ENCODE peak calls at places on chromosomes 11 and 22, in six cellular contexts. S is fibroblast of pulmonary artery, Y is endothelial cell, N is cardiac muscle cell, M is testis, W is lower lobe of right lung. P is an unnamed sample.

GRCh38 chr11:10454506-10454901 is 560 bp upstream of the AMPD3 start:
- DNase-seq in S (no peak), Y (no peak), N (no peak), M (no peak), W (no peak), P (no peak)

GRCh38 chr11:97743205-97743742 is 1277.5 kb upstream of the CNTN5 start:
- DNase-seq in S (peak), Y (no peak), N (peak), M (no peak), W (no peak), P (no peak)

GRCh38 chr11:116828632-116829524 is 829 bp upstream of the APOC3 start:
- DNase-seq in S (no peak), Y (no peak), N (no peak), M (no peak), W (no peak), P (no peak)

GRCh38 chr22:27704581-27704980 is 97.0 kb downstream of the MN1 start:
- DNase-seq in S (no peak), Y (no peak), N (no peak), M (no peak), W (no peak), P (no peak)

GRCh38 chr11:2526808-2527381 is 82.1 kb downstream of the KCNQ1 start:
- DNase-seq in S (no peak), Y (no peak), N (no peak), M (peak), W (peak), P (peak)

GRCh38 chr11:43419460-43419859 is 60.7 kb downstream of the TTC17 start:
- DNase-seq in S (peak), Y (peak), N (peak), M (peak), W (no peak), P (peak)

GRCh38 chr11:106202935-106203620 is 125.6 kb downstream of the AASDHPPT start:
- DNase-seq in S (no peak), Y (no peak), N (peak), M (no peak), W (no peak), P (no peak)

GRCh38 chr22:28594784-28595324 is 84.8 kb downstream of the TTC28 start:
- DNase-seq in S (peak), Y (no peak), N (peak), M (no peak), W (no peak), P (no peak)

GRCh38 chr11:4156571-4156970 is 62.0 kb downstream of the RRM1 start:
- DNase-seq in S (no peak), Y (no peak), N (no peak), M (no peak), W (no peak), P (no peak)

GRCh38 chr22:46064236-46064965 is 85.9 kb upstream of the PPARA start:
- DNase-seq in S (no peak), Y (no peak), N (no peak), M (peak), W (peak), P (peak)

GRCh38 chr22:23237201-23237798 is 57.0 kb downstream of the BCR start:
- DNase-seq in S (peak), Y (no peak), N (peak), M (peak), W (no peak), P (peak)

GRCh38 chr11:32310218-32310601 is 125.1 kb downstream of the WT1 start:
- DNase-seq in S (no peak), Y (no peak), N (peak), M (peak), W (peak), P (peak)

GRCh38 chr11:111283945-111284481 is 14.3 kb upstream of the POU2AF3 start:
- DNase-seq in S (no peak), Y (no peak), N (no peak), M (no peak), W (no peak), P (peak)

GRCh38 chr11:64400096-64400495 is 41.1 kb downstream of the RPS6KA4 start:
- DNase-seq in S (no peak), Y (no peak), N (no peak), M (no peak), W (no peak), P (peak)

GRCh38 chr11:46315033-46315738 is 32.1 kb upstream of the DGKZ start:
- DNase-seq in S (peak), Y (peak), N (peak), M (peak), W (no peak), P (peak)

GRCh38 chr11:37786214-37786755 is 1188.2 kb upstream of the RAG2 start:
- DNase-seq in S (peak), Y (no peak), N (peak), M (no peak), W (no peak), P (no peak)

GRCh38 chr11:78365381-78365792 is 52.2 kb downstream of the GAB2 start:
- DNase-seq in S (peak), Y (no peak), N (peak), M (no peak), W (peak), P (peak)

GRCh38 chr11:23138761-23139160 is 278.5 kb upstream of the CCDC179 start:
- DNase-seq in S (no peak), Y (no peak), N (no peak), M (no peak), W (no peak), P (no peak)

GRCh38 chr11:77506857-77507256 is 33.0 kb upstream of the PAK1 start:
- DNase-seq in S (no peak), Y (no peak), N (no peak), M (no peak), W (no peak), P (no peak)

GRCh38 chr11:62889484-62890437 is 9.1 kb downstream of the SLC3A2 start:
- DNase-seq in S (peak), Y (no peak), N (peak), M (no peak), W (no peak), P (no peak)

GRCh38 chr11:83537131-83537610 is 251.0 kb upstream of the CCDC90B start:
- DNase-seq in S (no peak), Y (no peak), N (no peak), M (no peak), W (no peak), P (no peak)

GRCh38 chr22:44821741-44822425 is 69.5 kb downstream of the ARHGAP8 start:
- DNase-seq in S (no peak), Y (no peak), N (no peak), M (no peak), W (no peak), P (no peak)

GRCh38 chr11:114346709-114347141 is 50.5 kb downstream of the NNMT start:
- DNase-seq in S (no peak), Y (no peak), N (no peak), M (no peak), W (no peak), P (no peak)

DNA sequence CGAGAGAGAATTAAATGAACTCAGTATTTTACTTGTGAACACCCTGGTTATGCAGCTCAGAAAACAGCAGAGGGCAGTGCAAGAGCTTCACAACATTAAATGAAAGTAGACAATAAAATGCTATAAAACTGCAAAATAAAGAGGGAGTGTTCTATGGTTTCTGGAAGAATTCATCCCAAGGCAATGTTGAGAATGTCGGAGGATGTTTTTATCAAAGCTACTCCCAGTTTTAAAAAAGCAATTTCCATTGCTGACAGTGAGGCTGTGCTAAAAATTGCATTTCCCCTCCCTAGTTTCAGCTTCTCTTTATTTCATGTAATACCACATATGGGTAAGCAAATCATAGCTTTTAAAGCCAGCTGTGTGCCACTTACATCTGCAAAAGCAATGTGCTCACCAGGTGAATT is 296.9 kb downstream of the RAB38 start:
- DNase-seq in S (peak), Y (peak), N (peak), M (peak), W (no peak), P (no peak)
- TF ChIP-seq CTCF in S (peak), Y (peak), N (peak), M (peak), W (peak), P (no peak)

GRCh38 chr22:29605236-29605850 is 1.9 kb downstream of the NF2 start:
- DNase-seq in S (no peak), Y (no peak), N (no peak), M (no peak), W (no peak), P (no peak)

GRCh38 chr22:29606320-29606719 is 2.9 kb downstream of the NF2 start:
- DNase-seq in S (no peak), Y (no peak), N (no peak), M (no peak), W (no peak), P (no peak)

GRCh38 chr22:29610780-29611179 is 7.3 kb downstream of the NF2 start:
- DNase-seq in S (no peak), Y (no peak), N (no peak), M (no peak), W (no peak), P (no peak)

GRCh38 chr22:29607426-29607825 is 4.0 kb downstream of the NF2 start:
- DNase-seq in S (peak), Y (no peak), N (peak), M (no peak), W (no peak), P (no peak)

DNA sequence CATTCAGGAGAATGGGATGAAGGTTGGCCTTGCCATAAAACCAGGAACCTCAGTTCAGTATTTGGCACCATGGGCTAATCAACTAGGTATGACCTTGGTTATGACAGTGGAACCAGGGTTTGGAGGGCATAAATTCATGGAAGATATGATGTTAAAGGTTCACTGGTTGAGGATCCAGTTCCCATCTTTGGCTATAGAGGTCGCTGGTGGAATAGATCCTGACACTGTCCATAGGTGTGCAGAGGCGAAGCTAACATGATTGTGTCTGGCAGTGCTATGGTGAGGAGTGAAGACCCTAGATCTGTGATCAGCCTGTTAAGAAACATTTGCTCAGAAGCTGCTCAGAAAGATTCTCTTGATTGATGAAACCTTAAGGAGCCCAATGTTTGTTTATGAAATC is 5.7 kb downstream of the NF2 start:
- DNase-seq in S (no peak), Y (peak), N (no peak), M (no peak), W (no peak), P (no peak)
- TF ChIP-seq CTCF in S (peak), Y (peak), N (peak), M (no peak), W (no peak), P (no peak)

GRCh38 chr22:43142881-43143562 is at the start of gene MCAT:
- DNase-seq in S (peak), Y (peak), N (peak), M (peak), W (peak), P (peak)
- TF ChIP-seq CTCF in S (no peak), Y (no peak), N (no peak), M (no peak), W (no peak), P (no peak)

DNA sequence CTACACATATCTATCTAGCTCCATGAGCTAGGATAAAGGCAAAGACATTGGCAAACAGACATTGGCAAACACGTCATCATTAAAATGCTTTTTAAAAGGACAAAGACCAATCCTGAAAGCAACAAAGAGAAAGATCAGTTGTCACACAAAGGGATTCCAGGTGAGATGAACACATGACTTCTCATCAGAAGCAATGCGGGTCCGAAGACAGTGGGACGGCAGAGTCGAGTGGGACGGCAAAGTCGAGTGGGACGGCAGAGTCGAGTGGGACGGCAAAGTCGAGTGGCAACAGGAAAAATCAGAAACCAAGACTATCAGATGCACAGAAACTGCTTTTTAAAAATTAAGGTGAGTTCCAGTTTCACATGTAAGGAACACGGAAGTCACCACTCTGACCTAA is 609.5 kb downstream of the BRD1 start:
- DNase-seq in S (no peak), Y (no peak), N (no peak), M (no peak), W (peak), P (no peak)
- TF ChIP-seq CTCF in S (no peak), Y (no peak), N (no peak), M (no peak), W (no peak), P (no peak)

GRCh38 chr11:61187505-61188130 is 15.7 kb upstream of the PGA3 start:
- DNase-seq in S (peak), Y (peak), N (peak), M (peak), W (peak), P (peak)

GRCh38 chr11:61181489-61181888 is 20.3 kb upstream of the VPS37C start:
- DNase-seq in S (no peak), Y (no peak), N (no peak), M (no peak), W (no peak), P (no peak)

GRCh38 chr11:61186504-61186903 is 16.8 kb upstream of the PGA3 start:
- DNase-seq in S (no peak), Y (no peak), N (no peak), M (no peak), W (no peak), P (no peak)

DNA sequence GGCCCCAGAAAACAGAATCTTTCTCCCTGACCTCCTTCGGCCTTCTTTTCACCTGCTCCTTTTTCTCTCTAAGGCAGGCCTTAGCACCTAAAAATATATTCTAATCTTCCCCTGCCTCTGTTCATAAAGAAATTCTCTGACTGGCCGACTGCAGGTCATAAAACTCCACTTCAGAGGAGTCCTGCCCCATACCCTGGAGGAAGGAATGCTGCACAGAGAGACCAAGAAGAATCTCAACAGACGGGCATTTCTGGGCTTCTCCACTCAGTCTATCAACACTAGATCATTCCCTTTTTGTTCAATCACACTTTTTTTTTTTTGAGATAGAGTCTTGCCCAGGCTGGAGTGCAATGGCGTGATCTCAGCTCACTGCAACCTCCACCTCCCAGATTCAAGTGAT is 19.7 kb upstream of the PGA3 start:
- DNase-seq in S (no peak), Y (no peak), N (no peak), M (no peak), W (no peak), P (no peak)
- TF ChIP-seq CTCF in S (no peak), Y (no peak), N (no peak), M (no peak), W (no peak), P (no peak)

GRCh38 chr22:20026204-20026908 is 5.4 kb downstream of the TANGO2 start:
- DNase-seq in S (no peak), Y (no peak), N (no peak), M (no peak), W (no peak), P (no peak)

GRCh38 chr22:20028855-20029549 is 8.1 kb downstream of the TANGO2 start:
- DNase-seq in S (no peak), Y (no peak), N (no peak), M (no peak), W (no peak), P (no peak)

GRCh38 chr22:20029550-20030225 is 8.8 kb downstream of the TANGO2 start:
- DNase-seq in S (no peak), Y (no peak), N (no peak), M (no peak), W (no peak), P (no peak)

GRCh38 chr22:20026996-20027601 is 6.2 kb downstream of the TANGO2 start:
- DNase-seq in S (no peak), Y (no peak), N (no peak), M (no peak), W (no peak), P (no peak)

DNA sequence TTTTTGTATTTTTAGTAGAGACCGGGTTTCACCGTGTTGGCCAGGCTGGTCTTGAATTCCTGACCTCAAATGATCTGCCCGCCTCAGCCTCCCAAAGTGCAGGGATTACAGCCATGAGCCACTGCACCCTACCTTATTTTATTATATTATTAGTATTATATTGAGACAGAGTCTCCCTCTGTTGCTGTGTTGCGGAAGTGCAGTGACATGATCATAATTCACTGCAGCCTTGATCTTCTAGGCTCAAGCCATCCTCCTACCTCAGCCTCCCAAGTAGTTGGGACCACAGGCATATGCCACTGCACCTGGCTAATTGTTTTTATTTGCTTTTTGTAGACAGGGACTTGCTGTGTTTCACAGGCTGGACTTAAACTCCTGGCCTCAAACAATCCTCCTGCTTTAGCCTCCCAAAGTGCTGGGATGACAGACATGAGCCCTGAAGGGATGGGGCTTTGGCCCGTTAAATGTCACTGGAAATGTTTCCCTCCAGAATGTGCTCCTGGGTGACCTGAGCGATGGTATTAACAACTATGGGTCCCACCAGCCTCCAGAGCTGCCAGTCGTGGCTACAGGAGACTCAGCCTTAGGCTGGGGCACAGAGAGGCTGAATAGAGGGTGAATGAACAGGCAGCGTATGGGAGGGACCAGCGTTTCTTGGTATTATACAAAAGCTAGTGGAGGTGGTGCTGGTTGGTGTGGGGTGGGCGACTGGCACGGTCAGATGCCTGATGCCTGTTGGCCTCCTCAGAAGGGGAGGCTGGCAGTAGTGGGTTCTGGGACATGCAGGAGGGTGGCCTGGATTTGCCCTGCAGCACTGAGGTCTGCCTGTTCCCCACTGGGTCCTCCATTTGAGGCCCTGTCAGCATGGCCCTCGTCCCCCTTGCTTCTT is 7.3 kb downstream of the TANGO2 start:
- DNase-seq in S (peak), Y (no peak), N (peak), M (no peak), W (no peak), P (no peak)
- TF ChIP-seq CTCF in S (peak), Y (peak), N (peak), M (peak), W (peak), P (no peak)

P was measured in stomach.